ENCODE peak calls at places on chromosomes 6 and 20, in six cellular contexts. X is H1, T is HCT116, M is HepG2, L is GM12878, E is K562. P is an unnamed sample.

GRCh38 chr6:129500958-129501381 is 209.0 kb downstream of the ARHGAP18 start:
- DNase-seq in M (peak; percentile 44), L (no peak), X (no peak), T (peak; percentile 61), E (peak; percentile 57), P (no peak)

GRCh38 chr20:14413835-14414234 is 76.4 kb upstream of the FLRT3 start:
- DNase-seq in X (no peak), L (no peak), M (no peak), E (no peak), T (no peak), P (no peak)

GRCh38 chr20:31559704-31560093 is 45.4 kb upstream of the ID1 start:
- DNase-seq in L (no peak), E (peak; percentile 33), X (no peak), M (no peak), T (no peak), P (no peak)

GRCh38 chr6:157292202-157292601 is 31.1 kb downstream of the TMEM242 start:
- DNase-seq in L (no peak), T (no peak), M (no peak), E (no peak), X (no peak), P (no peak)

GRCh38 chr6:97322226-97322625 is 39.2 kb upstream of the MMS22L start:
- DNase-seq in X (no peak), L (no peak), T (no peak), E (no peak), M (no peak), P (no peak)

GRCh38 chr6:118739976-118740771 is 88.8 kb upstream of the CEP85L start:
- DNase-seq in M (no peak), L (no peak), E (peak; percentile 45), T (no peak), X (no peak), P (no peak)

GRCh38 chr6:156154896-156155295 is 622.3 kb upstream of the ARID1B start:
- DNase-seq in M (no peak), X (no peak), E (no peak), L (no peak), T (no peak), P (no peak)

GRCh38 chr6:136783495-136784270 is 8.6 kb downstream of the MAP3K5 start:
- DNase-seq in X (no peak), L (no peak), T (no peak), M (no peak), E (peak; percentile 50), P (no peak)

GRCh38 chr6:148746363-148747144 is at the start of gene UST:
- DNase-seq in X (peak; percentile 85), E (peak; percentile 74), L (no peak), T (peak; percentile 64), M (no peak), P (peak; percentile 81)

GRCh38 chr6:78629154-78629721 is 238.1 kb upstream of the IRAK1BP1 start:
- DNase-seq in X (no peak), T (no peak), E (no peak), M (no peak), L (no peak), P (no peak)

GRCh38 chr20:3706774-3707507 is 5.5 kb downstream of the SIGLEC1 start:
- DNase-seq in M (no peak), X (no peak), T (no peak), L (no peak), E (no peak), P (no peak)

GRCh38 chr20:58649288-58650180 is 1.5 kb upstream of the STX16 start:
- DNase-seq in L (no peak), X (no peak), T (no peak), M (no peak), E (no peak), P (no peak)

GRCh38 chr20:36824142-36824940 is 50.8 kb upstream of the DSN1 start:
- DNase-seq in L (no peak), E (no peak), T (no peak), M (no peak), X (no peak), P (no peak)

GRCh38 chr6:33604941-33605854 is 15.9 kb upstream of the ITPR3 start:
- DNase-seq in L (no peak), X (no peak), M (no peak), E (no peak), T (no peak), P (no peak)

GRCh38 chr6:105432797-105433196 is 29.9 kb upstream of the PREP start:
- DNase-seq in L (no peak), T (peak; percentile 34), M (peak; percentile 10), X (no peak), E (no peak), P (no peak)

GRCh38 chr20:14915356-14915755 is 577.9 kb upstream of the FLRT3 start:
- DNase-seq in M (no peak), E (no peak), L (no peak), T (no peak), X (no peak), P (no peak)

GRCh38 chr6:118559659-118560058 is 11.6 kb downstream of the PLN start:
- DNase-seq in L (no peak), M (no peak), E (no peak), X (no peak), T (no peak), P (no peak)

GRCh38 chr20:48698507-48699267 is 129.1 kb downstream of the PREX1 start:
- DNase-seq in X (no peak), L (no peak), M (no peak), E (peak; percentile 56), T (no peak), P (no peak)

GRCh38 chr20:6051505-6051904 is 2.4 kb downstream of the LRRN4 start:
- DNase-seq in M (peak; percentile 33), T (no peak), L (no peak), X (no peak), E (no peak), P (no peak)

GRCh38 chr6:42514746-42515145 is 49.1 kb upstream of the UBR2 start:
- DNase-seq in T (no peak), L (no peak), X (no peak), M (no peak), E (no peak), P (no peak)

GRCh38 chr6:32852018-32852843 is 1.3 kb downstream of the TAP1 start:
- DNase-seq in E (no peak), T (no peak), L (no peak), X (no peak), M (no peak), P (no peak)

GRCh38 chr20:53942121-53942816 is 128.1 kb downstream of the BCAS1 start:
- DNase-seq in X (no peak), M (no peak), L (peak; percentile 63), E (no peak), T (no peak), P (peak; percentile 76)

GRCh38 chr20:4571759-4572531 is 149.8 kb upstream of the PRND start:
- DNase-seq in X (no peak), T (no peak), L (no peak), E (no peak), M (no peak), P (no peak)

GRCh38 chr6:131015192-131015591 is 47.9 kb downstream of the EPB41L2 start:
- DNase-seq in X (no peak), L (no peak), E (no peak), T (no peak), M (no peak), P (no peak)

GRCh38 chr6:159969921-159970320 is 1.0 kb downstream of the IGF2R start:
- DNase-seq in E (peak; percentile 91), L (no peak), X (no peak), T (peak; percentile 19), M (peak; percentile 92), P (no peak)

GRCh38 chr20:14214046-14214445 is 123.4 kb downstream of the FLRT3 start:
- DNase-seq in M (no peak), X (no peak), T (no peak), L (no peak), E (no peak), P (no peak)

GRCh38 chr6:35024601-35025054 is 116.5 kb downstream of the TCP11 start:
- DNase-seq in T (peak; percentile 29), M (peak; percentile 28), X (no peak), L (no peak), E (peak; percentile 65), P (no peak)

GRCh38 chr6:47134476-47135189 is 92.5 kb upstream of the ADGRF1 start:
- DNase-seq in X (no peak), M (peak; percentile 91), T (peak; percentile 88), L (no peak), E (peak; percentile 88), P (no peak)

DNA sequence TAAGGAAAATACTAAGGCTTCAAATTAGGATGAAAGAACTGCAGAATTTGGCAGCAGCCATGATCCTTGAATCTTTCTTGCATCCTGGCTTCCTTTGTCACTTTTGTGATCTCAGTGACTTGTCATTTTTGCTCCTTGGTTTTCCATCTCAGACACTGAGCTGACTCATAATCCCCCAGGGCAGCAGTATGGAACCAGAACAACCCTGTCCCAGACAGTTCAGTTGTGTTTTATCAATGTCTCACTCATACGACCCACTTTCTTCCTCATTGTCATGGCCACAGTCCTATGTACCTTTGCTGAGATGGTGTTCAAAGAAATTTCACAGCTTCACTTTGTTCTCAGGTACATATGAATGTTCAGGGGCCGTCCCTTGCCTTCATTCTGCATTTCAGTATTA is 488.5 kb upstream of the BTBD3 start:
- DNase-seq in M (no peak), X (no peak), L (no peak), E (no peak), T (no peak), P (no peak)
- TF ChIP-seq ZNF274 in M (no peak), X (no peak), L (no peak), E (no peak), T (no peak), P (no peak)

GRCh38 chr6:154615483-154616025 is 105.1 kb upstream of the CNKSR3 start:
- DNase-seq in L (no peak), T (peak; percentile 80), M (peak; percentile 35), X (no peak), E (peak; percentile 93), P (no peak)
- H3K4me3 ChIP-seq in L (no peak overlapping the region), T (peak overlapping the region; percentile 24), M (no peak overlapping the region), X (no peak overlapping the region), E (peak overlapping the region; percentile 3), P (no peak overlapping the region)

GRCh38 chr6:99151634-99152344 is 197.7 kb downstream of the FAXC start:
- DNase-seq in T (peak; percentile 37), X (peak; percentile 33), L (peak; percentile 4), M (peak; percentile 23), E (peak; percentile 63), P (peak; percentile 20)
- TF ChIP-seq ZNF274 in T (no peak), X (no peak), L (no peak), M (no peak), E (no peak), P (no peak)

DNA sequence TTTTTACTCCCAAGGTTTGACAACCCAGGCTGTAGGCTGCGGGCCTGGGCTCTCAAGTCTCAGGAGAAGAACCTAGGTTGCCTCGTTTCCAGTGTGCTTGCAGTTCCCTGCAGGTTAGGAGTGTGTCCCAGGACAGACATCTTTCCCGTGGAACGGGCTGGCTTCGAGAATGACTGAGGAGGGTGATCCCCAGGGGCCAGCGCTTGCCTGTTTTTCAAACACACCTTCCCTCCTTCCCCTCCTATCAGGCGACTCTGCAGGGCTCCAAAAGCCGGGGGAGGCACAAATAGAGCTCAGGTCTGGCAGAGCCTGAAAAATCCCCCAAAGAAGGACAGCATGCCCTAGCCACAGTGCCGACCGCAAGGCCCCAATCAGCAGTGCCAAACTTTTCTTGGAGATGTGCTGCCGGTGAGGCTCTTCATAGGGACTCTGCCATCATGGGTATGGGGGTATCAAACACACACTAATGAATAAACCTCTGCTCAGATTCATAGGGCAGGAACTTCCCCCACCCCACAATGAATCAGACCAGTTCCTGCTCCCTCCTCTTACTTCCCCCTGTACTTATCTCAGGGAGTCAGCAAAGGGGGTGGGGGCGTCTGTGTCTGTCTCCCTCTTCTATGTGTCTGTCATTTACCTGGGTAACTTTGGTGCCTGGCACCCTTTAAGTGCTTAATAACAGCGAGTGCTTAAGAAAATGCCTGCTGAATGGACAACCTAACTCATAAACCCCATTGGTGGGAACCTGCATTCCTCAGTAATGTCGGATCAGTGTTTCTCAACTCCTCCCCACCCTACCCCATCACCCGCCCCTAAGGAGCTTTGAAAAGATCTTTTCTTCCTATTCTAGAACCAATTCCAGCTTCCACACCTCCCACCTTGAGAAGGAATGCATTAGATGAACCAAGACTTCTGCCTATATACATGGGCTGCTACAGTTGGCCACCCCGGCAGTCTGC is 1.6 kb downstream of the KCNG1 start:
- DNase-seq in M (no peak), X (no peak), L (no peak), T (no peak), E (no peak), P (peak; percentile 27)
- H3K4me3 ChIP-seq in M (no peak overlapping the region), X (peak overlapping the region; percentile 68), L (no peak overlapping the region), T (peak overlapping the region; percentile 80), E (no peak overlapping the region), P (peak overlapping the region; percentile 88)